ENCODE peak calls at places on chromosome 13, in nine cellular contexts. Q, Z, X, V, T, C, D, K and B are unnamed samples.

GRCh38 chr13:77810430-77810829 is 108.2 kb downstream of the EDNRB start:
- DNase-seq in K (no peak), X (no peak), V (peak), Z (peak), C (peak), D (no peak), T (no peak), Q (no peak), B (peak)

GRCh38 chr13:20127563-20128458 is 33.0 kb downstream of the GJA3 start:
- DNase-seq in C (peak), Z (peak), V (peak), X (peak), T (peak), K (peak), D (no peak), Q (no peak), B (peak)

GRCh38 chr13:30923423-30923822 is 9.0 kb upstream of the TEX26 start:
- DNase-seq in Q (no peak), C (no peak), V (no peak), D (no peak), X (no peak), Z (no peak), T (no peak), K (no peak), B (no peak)

GRCh38 chr13:89627991-89628390 is 1719.5 kb upstream of the MIR17HG start:
- DNase-seq in T (no peak), X (no peak), K (no peak), D (peak), V (peak), Z (no peak), Q (no peak), C (peak), B (no peak)

GRCh38 chr13:31761951-31762350 is 22.6 kb downstream of the RXFP2 start:
- DNase-seq in X (no peak), Z (no peak), V (peak), D (no peak), Q (no peak), T (no peak), C (peak), K (no peak), B (peak)

GRCh38 chr13:29707876-29708543 is 112.5 kb upstream of the SLC7A1 start:
- DNase-seq in K (no peak), Q (no peak), V (peak), Z (peak), D (peak), X (peak), C (peak), T (no peak), B (peak)

GRCh38 chr13:61664821-61665705 is 249.4 kb upstream of the PCDH20 start:
- DNase-seq in K (no peak), X (no peak), Q (no peak), V (peak), C (peak), D (peak), T (no peak), Z (peak), B (no peak)

GRCh38 chr13:30708541-30708940 is 26.8 kb upstream of the ALOX5AP start:
- DNase-seq in T (no peak), Q (no peak), K (no peak), Z (peak), C (peak), D (no peak), V (peak), X (no peak), B (no peak)

GRCh38 chr13:113951246-113951999 is 22.5 kb downstream of the C13orf46 start:
- DNase-seq in T (peak), D (no peak), V (peak), C (peak), X (peak), Z (peak), Q (no peak), K (peak), B (peak)

GRCh38 chr13:22040810-22041364 is 370.0 kb downstream of the FGF9 start:
- DNase-seq in D (no peak), C (no peak), V (no peak), Q (no peak), X (peak), T (no peak), Z (no peak), K (no peak), B (no peak)

GRCh38 chr13:92994056-92994455 is 232.6 kb upstream of the GPC6 start:
- DNase-seq in Q (no peak), T (no peak), C (peak), X (no peak), Z (peak), V (peak), D (no peak), K (no peak), B (peak)

GRCh38 chr13:46546084-46546786 is 6.7 kb upstream of the LRCH1 start:
- DNase-seq in T (no peak), V (no peak), K (no peak), X (no peak), Q (no peak), D (no peak), C (no peak), Z (no peak), B (no peak)

GRCh38 chr13:29743229-29743786 is 107.1 kb downstream of the UBL3 start:
- DNase-seq in Z (peak), Q (peak), C (no peak), D (no peak), T (no peak), K (peak), V (peak), X (peak), B (peak)

GRCh38 chr13:76148374-76148773 is 512.2 kb downstream of the LMO7 start:
- DNase-seq in D (no peak), V (no peak), X (no peak), C (no peak), Q (no peak), K (no peak), Z (no peak), T (no peak), B (no peak)

GRCh38 chr13:22050951-22051563 is 380.2 kb downstream of the FGF9 start:
- DNase-seq in K (no peak), Z (no peak), T (no peak), X (no peak), V (no peak), Q (no peak), D (no peak), C (no peak), B (no peak)

GRCh38 chr13:79455331-79455730 is 25.6 kb upstream of the NDFIP2 start:
- DNase-seq in K (no peak), C (peak), V (peak), Z (no peak), T (no peak), X (no peak), D (no peak), Q (no peak), B (peak)

GRCh38 chr13:75713852-75714251 is 77.7 kb downstream of the LMO7 start:
- DNase-seq in Q (no peak), Z (no peak), C (no peak), X (no peak), T (no peak), V (no peak), D (no peak), K (no peak), B (no peak)

DNA sequence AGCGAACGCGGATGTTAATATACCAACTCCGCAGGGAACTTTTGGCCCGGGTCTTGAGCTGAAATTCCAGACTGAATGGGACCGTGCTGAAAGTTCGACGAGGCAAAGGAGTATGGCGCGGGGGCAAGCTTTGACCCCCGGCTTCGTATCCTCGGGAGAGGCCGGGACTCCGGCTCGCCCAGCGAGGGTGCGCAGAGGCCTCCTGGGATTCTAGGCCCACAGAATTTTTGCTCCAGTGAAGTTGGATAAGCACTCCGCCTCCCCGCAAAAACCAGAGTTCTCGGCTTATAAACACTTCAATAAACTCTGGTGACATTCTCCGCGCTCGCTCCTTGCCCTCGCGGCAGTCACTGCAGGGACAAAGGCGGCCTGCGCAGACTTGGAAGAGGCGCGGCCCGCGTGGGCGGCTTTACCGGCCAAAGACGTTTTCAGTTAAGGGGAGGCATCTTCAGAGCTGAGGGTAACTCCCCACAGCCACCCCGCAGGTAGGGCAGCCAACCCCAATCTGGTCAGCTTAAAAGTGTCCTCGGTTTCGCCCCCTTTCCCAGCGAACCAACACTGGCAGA is 112.6 kb downstream of the KCNRG start:
- DNase-seq in D (no peak), K (peak), V (no peak), T (no peak), Z (no peak), C (no peak), X (peak), Q (no peak), B (no peak)
- H3K4me3 ChIP-seq in D (peak), K (no peak), V (peak), T (peak), Z (peak), C (peak), X (peak), Q (peak), B (peak)

GRCh38 chr13:28136916-28137315 is 1.4 kb upstream of the PAN3 start:
- DNase-seq in C (no peak), T (no peak), D (no peak), V (no peak), X (no peak), Z (no peak), K (no peak), Q (no peak), B (peak)
- H3K4me3 ChIP-seq in C (peak), T (no peak), D (peak), V (peak), X (peak), Z (peak), K (peak), Q (peak), B (peak)

DNA sequence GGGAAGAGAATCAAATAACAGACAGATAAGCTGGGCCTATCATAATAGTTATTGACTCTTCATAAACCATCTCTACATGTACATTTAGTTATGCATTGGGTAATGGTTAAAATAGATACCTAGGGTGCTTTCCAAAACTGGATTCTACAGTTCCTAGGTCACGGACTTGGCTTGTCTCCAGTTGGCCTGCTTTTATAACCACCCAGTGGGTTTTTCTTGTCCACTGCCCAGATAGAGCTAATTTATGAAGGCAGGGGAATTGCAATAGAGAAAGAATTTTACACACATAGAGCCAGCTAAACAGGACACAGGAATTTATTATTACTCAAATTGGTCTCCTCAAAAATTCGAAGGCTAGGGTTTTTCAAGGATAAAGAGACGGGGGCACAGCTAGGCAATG is 97.3 kb downstream of the FAM216B start:
- DNase-seq in Z (no peak), Q (no peak), T (no peak), V (no peak), K (no peak), D (no peak), C (peak), X (no peak), B (peak)
- H3K4me3 ChIP-seq in Z (no peak), Q (no peak), T (no peak), V (no peak), K (no peak), D (no peak), C (no peak), X (no peak), B (no peak)

GRCh38 chr13:49620170-49620621 is 8.1 kb upstream of the ARL11 start:
- DNase-seq in X (no peak), V (no peak), T (no peak), K (no peak), D (no peak), Z (no peak), C (no peak), Q (no peak), B (no peak)
- H3K4me3 ChIP-seq in X (no peak), V (no peak), T (no peak), K (no peak), D (no peak), Z (no peak), C (no peak), Q (peak), B (peak)

DNA sequence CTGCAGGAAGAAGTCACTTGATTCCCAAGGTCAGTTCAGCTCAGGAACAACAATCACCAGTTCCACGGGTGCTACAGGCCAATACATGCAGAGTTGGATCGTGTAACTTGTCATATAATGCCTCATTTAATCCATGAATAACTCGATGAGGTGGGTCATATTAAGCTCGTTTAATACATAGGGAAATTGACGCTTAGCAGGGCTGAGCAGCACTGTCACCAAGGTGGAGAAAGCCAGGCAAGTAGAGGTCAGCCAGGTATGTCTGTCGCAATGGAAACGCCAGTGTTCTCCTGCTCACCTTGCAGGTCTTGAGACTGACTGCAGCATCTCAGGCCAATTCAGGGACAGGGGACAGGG is 52.3 kb downstream of the CCDC70 start:
- DNase-seq in K (no peak), X (no peak), D (no peak), V (no peak), Q (no peak), T (no peak), C (no peak), Z (no peak), B (no peak)
- H3K4me3 ChIP-seq in K (no peak), X (no peak), D (no peak), V (no peak), Q (no peak), T (no peak), C (no peak), Z (no peak), B (no peak)

GRCh38 chr13:98752111-98752941 is at the start of gene SLC15A1:
- DNase-seq in Z (no peak), X (peak), C (no peak), T (no peak), K (no peak), V (no peak), D (no peak), Q (no peak), B (no peak)
- H3K4me3 ChIP-seq in Z (peak), X (peak), C (peak), T (no peak), K (no peak), V (no peak), D (peak), Q (peak), B (no peak)

GRCh38 chr13:41822560-41822959 is 138.3 kb downstream of the VWA8 start:
- DNase-seq in Q (no peak), T (no peak), C (no peak), Z (no peak), X (no peak), D (no peak), K (no peak), V (no peak), B (no peak)

GRCh38 chr13:41823486-41823885 is 137.4 kb downstream of the VWA8 start:
- DNase-seq in T (no peak), D (no peak), C (no peak), K (no peak), X (no peak), Q (no peak), Z (no peak), V (peak), B (no peak)

GRCh38 chr13:41833201-41833600 is 127.7 kb downstream of the VWA8 start:
- DNase-seq in D (no peak), Q (no peak), C (peak), X (no peak), Z (no peak), T (no peak), K (no peak), V (peak), B (no peak)

GRCh38 chr13:41825691-41826090 is 135.2 kb downstream of the VWA8 start:
- DNase-seq in Q (no peak), X (no peak), C (no peak), V (no peak), T (no peak), K (no peak), D (no peak), Z (no peak), B (peak)

GRCh38 chr13:41827507-41828213 is 133.2 kb downstream of the VWA8 start:
- DNase-seq in V (peak), T (no peak), C (peak), X (no peak), Z (peak), K (no peak), D (peak), Q (peak), B (peak)
- H3K4me3 ChIP-seq in V (no peak), T (no peak), C (no peak), X (no peak), Z (no peak), K (no peak), D (no peak), Q (no peak), B (no peak)

DNA sequence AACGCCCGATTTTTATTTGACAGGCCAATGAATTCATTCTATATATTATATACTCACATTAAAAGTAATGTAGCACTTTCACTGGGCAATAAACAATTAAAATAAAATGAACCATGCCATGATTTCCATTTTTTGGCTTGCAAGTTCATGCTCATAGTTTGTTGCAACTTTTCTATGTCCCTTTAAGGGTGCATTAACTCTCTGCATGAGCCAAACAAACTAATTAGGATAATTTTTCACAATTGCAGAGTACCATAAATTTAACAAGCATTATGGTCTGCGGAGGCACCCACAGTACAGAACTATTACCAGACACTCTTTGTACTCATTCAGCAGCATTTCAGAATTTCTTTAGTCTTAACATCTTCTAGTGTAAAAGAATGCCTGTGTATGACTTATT is 1.4 kb downstream of the LHFPL6 start:
- DNase-seq in C (no peak), K (no peak), Q (no peak), T (no peak), Z (no peak), D (no peak), V (no peak), X (no peak), B (no peak)
- H3K4me3 ChIP-seq in C (peak), K (peak), Q (peak), T (no peak), Z (peak), D (peak), V (peak), X (no peak), B (peak)

GRCh38 chr13:111186305-111186930 is 71.3 kb downstream of the ARHGEF7 start:
- DNase-seq in X (no peak), V (no peak), K (no peak), Q (no peak), C (no peak), D (no peak), Z (no peak), T (no peak), B (no peak)

GRCh38 chr13:111183087-111183645 is 68.1 kb downstream of the ARHGEF7 start:
- DNase-seq in T (no peak), V (no peak), C (no peak), D (no peak), Z (no peak), X (no peak), Q (no peak), K (no peak), B (no peak)

GRCh38 chr13:111181977-111182376 is 66.9 kb downstream of the ARHGEF7 start:
- DNase-seq in D (no peak), C (no peak), K (no peak), Q (no peak), X (no peak), Z (no peak), T (no peak), V (no peak), B (no peak)

GRCh38 chr13:111184685-111185401 is 69.7 kb downstream of the ARHGEF7 start:
- DNase-seq in Q (no peak), Z (no peak), D (no peak), K (peak), T (no peak), C (peak), V (no peak), X (no peak), B (peak)

DNA sequence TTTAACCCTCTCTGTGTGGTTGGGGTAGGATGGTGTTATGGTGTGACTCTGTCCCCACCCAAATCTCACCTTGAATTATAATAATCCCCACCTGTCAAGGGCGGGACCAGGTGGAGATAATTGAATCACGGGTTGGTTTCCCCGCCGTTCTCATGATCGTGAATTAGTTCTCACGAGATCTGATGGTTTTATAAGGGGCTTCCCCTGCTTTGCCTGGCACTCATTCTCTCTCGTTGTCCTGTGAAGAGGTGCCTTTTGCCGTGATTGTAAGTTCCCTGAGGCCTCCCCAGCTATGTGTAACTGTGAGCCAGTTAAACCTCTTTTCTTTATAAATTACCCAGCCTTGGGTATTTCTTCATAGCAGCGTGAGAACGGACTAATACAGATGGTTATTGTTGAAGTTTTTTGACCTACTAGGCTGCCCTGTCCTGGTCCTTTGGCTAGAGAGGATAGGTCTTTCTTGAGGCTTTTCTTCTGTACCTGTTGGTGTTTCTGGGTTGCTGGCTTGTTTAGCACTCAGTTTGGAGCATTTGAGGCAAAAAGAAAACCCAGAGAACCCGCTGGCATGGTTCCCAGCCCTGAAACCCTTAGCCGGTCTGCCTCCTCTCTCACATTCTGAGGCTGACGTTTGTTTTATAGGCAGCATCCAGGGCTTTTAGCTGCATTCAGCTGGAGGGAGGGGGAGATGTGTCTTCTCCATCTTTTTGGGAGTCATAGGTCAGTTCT is 69.0 kb downstream of the ARHGEF7 start:
- DNase-seq in T (no peak), C (no peak), Z (no peak), D (no peak), V (peak), Q (no peak), K (peak), X (no peak), B (no peak)
- H3K4me3 ChIP-seq in T (no peak), C (no peak), Z (no peak), D (no peak), V (no peak), Q (no peak), K (no peak), X (no peak), B (no peak)

GRCh38 chr13:97549201-97549600 is 115.2 kb downstream of the RAP2A start:
- DNase-seq in D (no peak), Q (no peak), Z (no peak), T (no peak), K (no peak), X (no peak), V (no peak), C (no peak), B (no peak)

GRCh38 chr13:97544041-97544765 is 110.2 kb downstream of the RAP2A start:
- DNase-seq in X (no peak), C (no peak), T (no peak), Z (no peak), Q (no peak), V (peak), D (peak), K (no peak), B (peak)

GRCh38 chr13:97548736-97549135 is 114.8 kb downstream of the RAP2A start:
- DNase-seq in K (no peak), V (no peak), Z (no peak), Q (no peak), T (no peak), X (no peak), C (no peak), D (no peak), B (no peak)

GRCh38 chr13:97548138-97548537 is 114.2 kb downstream of the RAP2A start:
- DNase-seq in K (no peak), Z (no peak), Q (no peak), D (no peak), X (no peak), V (no peak), C (no peak), T (no peak), B (no peak)
- H3K4me3 ChIP-seq in K (no peak), Z (no peak), Q (no peak), D (no peak), X (no peak), V (no peak), C (no peak), T (no peak), B (no peak)